ENCODE peak calls at places on chromosomes 4 and X, in five cellular contexts. P is endodermal cell, X is A549, V is transverse colon, U is body of pancreas. J is an unnamed sample.

GRCh38 chrX:130086414-130087207 is 23.7 kb downstream of the ELF4 start:
- DNase-seq in P (no peak), X (no peak), V (peak; percentile 56), U (no peak), J (no peak)

GRCh38 chr4:52369649-52370048 is 289.5 kb downstream of the USP46 start:
- DNase-seq in P (no peak), X (no peak), V (no peak), U (no peak), J (no peak)

GRCh38 chr4:181799670-181800069 is 443.5 kb upstream of the TENM3 start:
- DNase-seq in P (no peak), X (no peak), V (no peak), U (no peak), J (no peak)

GRCh38 chr4:118746251-118746919 is 61.2 kb downstream of the METTL14 start:
- DNase-seq in P (no peak), X (no peak), V (no peak), U (no peak), J (no peak)

GRCh38 chrX:133668225-133668931 is 253.1 kb upstream of the GPC4 start:
- DNase-seq in P (no peak), X (no peak), V (no peak), U (no peak), J (no peak)

GRCh38 chr4:27760176-27760575 is 899.5 kb downstream of the STIM2 start:
- DNase-seq in P (no peak), X (no peak), V (no peak), U (no peak), J (no peak)

GRCh38 chr4:99323761-99324160 is 2.6 kb upstream of the ADH1B start:
- DNase-seq in P (no peak), X (no peak), V (no peak), U (no peak), J (no peak)

GRCh38 chr4:4610672-4611071 is 68.8 kb upstream of the STX18 start:
- DNase-seq in P (no peak), X (no peak), V (no peak), U (no peak), J (no peak)

GRCh38 chr4:154361450-154361849 is 130.1 kb downstream of the DCHS2 start:
- DNase-seq in P (no peak), X (no peak), V (no peak), U (no peak), J (no peak)

GRCh38 chrX:85004255-85004654 is 578 bp downstream of the APOOL start:
- DNase-seq in P (no peak), X (no peak), V (no peak), U (no peak), J (no peak)

GRCh38 chr4:15402146-15402545 is 25.7 kb upstream of the C1QTNF7 start:
- DNase-seq in P (no peak), X (no peak), V (no peak), U (no peak), J (no peak)
- H3K4me3 ChIP-seq in P (no peak overlapping the region), X (no peak overlapping the region), V (no peak overlapping the region), U (no peak overlapping the region), J (no peak overlapping the region)

GRCh38 chr4:140135529-140136021 is 18.4 kb downstream of the MAML3 start:
- DNase-seq in P (no peak), X (no peak), V (peak; percentile 15), U (peak; percentile 37), J (no peak)
- H3K4me1 ChIP-seq in P (no peaks in the 10 kb centered on the region), X (peaks cover 95% of the 10 kb centered on the region), V (peaks cover 13% of the 10 kb centered on the region), U (peaks cover 37% of the 10 kb centered on the region), J (peaks cover 19% of the 10 kb centered on the region)

GRCh38 chr4:169256101-169256612 is 14.6 kb downstream of the SH3RF1 start:
- DNase-seq in P (no peak), X (no peak), V (no peak), U (no peak), J (no peak)

GRCh38 chr4:169263791-169264392 is 6.9 kb downstream of the SH3RF1 start:
- DNase-seq in P (no peak), X (no peak), V (peak; percentile 83), U (peak; percentile 33), J (peak; percentile 60)

GRCh38 chr4:169266081-169266480 is 4.7 kb downstream of the SH3RF1 start:
- DNase-seq in P (no peak), X (no peak), V (no peak), U (no peak), J (no peak)

GRCh38 chr4:169256856-169257756 is 13.7 kb downstream of the SH3RF1 start:
- DNase-seq in P (no peak), X (no peak), V (no peak), U (no peak), J (no peak)

GRCh38 chr4:169260217-169260866 is 10.4 kb downstream of the SH3RF1 start:
- DNase-seq in P (no peak), X (no peak), V (no peak), U (no peak), J (no peak)
- H3K4me3 ChIP-seq in P (no peak overlapping the region), X (no peak overlapping the region), V (no peak overlapping the region), U (no peak overlapping the region), J (no peak overlapping the region)

GRCh38 chrX:10265775-10266174 is 109.0 kb downstream of the CLCN4 start:
- DNase-seq in P (no peak), X (no peak), V (no peak), U (no peak), J (no peak)
- H3K4me1 ChIP-seq in P (no peaks in the 10 kb centered on the region), X (no peaks in the 10 kb centered on the region), V (no peaks in the 10 kb centered on the region), U (no peaks in the 10 kb centered on the region), J (no peaks in the 10 kb centered on the region)

GRCh38 chrX:153967536-153968214 is 3.9 kb downstream of the HCFC1 start:
- DNase-seq in P (no peak), X (no peak), V (no peak), U (no peak), J (no peak)
- H3K4me3 ChIP-seq in P (peak overlapping the region; percentile 89), X (no peak overlapping the region), V (no peak overlapping the region), U (no peak overlapping the region), J (peak overlapping the region; percentile 90)

GRCh38 chr4:153113838-153114105 is 90.5 kb upstream of the TRIM2 start:
- DNase-seq in P (no peak), X (no peak), V (no peak), U (no peak), J (no peak)
- H3K4me1 ChIP-seq in P (no peaks in the 10 kb centered on the region), X (peaks cover 26% of the 10 kb centered on the region), V (peaks cover 13% of the 10 kb centered on the region), U (peaks cover 11% of the 10 kb centered on the region), J (peaks cover 19% of the 10 kb centered on the region)

GRCh38 chr4:1975391-1975801 is 33.4 kb downstream of the NELFA start:
- DNase-seq in P (no peak), X (no peak), V (no peak), U (peak; percentile 4), J (peak; percentile 59)

GRCh38 chr4:1974836-1975235 is 33.9 kb downstream of the NELFA start:
- DNase-seq in P (no peak), X (no peak), V (no peak), U (no peak), J (peak; percentile 17)

GRCh38 chr4:1976416-1977352 is 32.1 kb downstream of the NELFA start:
- DNase-seq in P (peak; percentile 39), X (no peak), V (no peak), U (peak; percentile 9), J (no peak)

GRCh38 chr4:1973661-1974060 is 35.1 kb downstream of the NELFA start:
- DNase-seq in P (no peak), X (no peak), V (no peak), U (no peak), J (no peak)

GRCh38 chr4:1975880-1976279 is 32.9 kb downstream of the NELFA start:
- DNase-seq in P (no peak), X (no peak), V (no peak), U (peak; percentile 5), J (no peak)
- H3K4me3 ChIP-seq in P (no peak overlapping the region), X (no peak overlapping the region), V (no peak overlapping the region), U (no peak overlapping the region), J (no peak overlapping the region)

GRCh38 chr4:56908206-56909082 is 744 bp downstream of the REST start:
- DNase-seq in P (peak; percentile 93), X (peak; percentile 46), V (peak; percentile 70), U (peak; percentile 64), J (peak; percentile 70)
- H3K4me1 ChIP-seq in P (no peaks in the 10 kb centered on the region), X (peaks cover 15% of the 10 kb centered on the region), V (peaks cover 29% of the 10 kb centered on the region), U (peaks cover 44% of the 10 kb centered on the region), J (peaks cover 11% of the 10 kb centered on the region)

GRCh38 chr4:64824591-64824990 is 415.3 kb upstream of the TECRL start:
- DNase-seq in P (no peak), X (no peak), V (no peak), U (no peak), J (no peak)

GRCh38 chr4:64822405-64822804 is 413.2 kb upstream of the TECRL start:
- DNase-seq in P (no peak), X (no peak), V (no peak), U (no peak), J (no peak)

DNA sequence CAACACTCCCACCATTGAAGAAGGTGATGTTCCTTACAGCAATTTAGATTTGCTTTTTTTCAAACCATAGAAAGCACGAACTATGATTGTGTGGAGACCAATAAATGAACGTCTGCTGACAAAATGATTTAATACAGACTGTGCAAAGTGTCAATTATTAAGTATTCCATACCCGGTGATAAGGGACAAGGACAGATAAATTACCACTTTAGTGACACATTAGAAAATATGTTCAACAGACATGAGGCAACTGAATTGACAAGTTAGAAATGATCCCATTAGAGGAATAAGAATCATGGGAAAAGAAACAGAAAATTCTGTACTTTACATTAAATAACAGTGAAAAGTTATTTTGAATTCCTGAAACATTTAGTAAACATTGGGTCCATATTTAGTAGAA is 412.4 kb upstream of the TECRL start:
- DNase-seq in P (no peak), X (no peak), V (no peak), U (no peak), J (no peak)
- H3K4me3 ChIP-seq in P (no peak overlapping the region), X (no peak overlapping the region), V (no peak overlapping the region), U (no peak overlapping the region), J (no peak overlapping the region)

J was measured in stomach.